ENCODE peak calls at places on chromosomes 7 and 10, in five cellular contexts. X, R, S, O and B are unnamed samples. For H3K4me1, the result is how much of the 10 kb centered on the place peaks cover.

GRCh38 chr10:80186364-80187012 is 18.8 kb downstream of the ANXA11 start:
- DNase-seq in X (peak), R (no peak), S (peak), O (no peak), B (peak)

GRCh38 chr10:71253981-71254818 is 41.8 kb downstream of the UNC5B start:
- DNase-seq in X (no peak), R (no peak), S (no peak), O (no peak), B (no peak)

GRCh38 chr10:61628875-61629513 is 33.7 kb upstream of the CABCOCO1 start:
- DNase-seq in X (no peak), R (no peak), S (no peak), O (peak), B (no peak)

GRCh38 chr10:130041691-130042225 is 68.9 kb downstream of the C10orf143 start:
- DNase-seq in X (no peak), R (no peak), S (no peak), O (no peak), B (no peak)

GRCh38 chr7:71817931-71818330 is 594.2 kb downstream of the CALN1 start:
- DNase-seq in X (no peak), R (no peak), S (no peak), O (peak), B (no peak)

GRCh38 chr7:42247301-42247700 is 10.3 kb upstream of the GLI3 start:
- DNase-seq in X (no peak), R (no peak), S (no peak), O (peak), B (no peak)

GRCh38 chr7:77687747-77688144 is 8.5 kb upstream of the RSBN1L start:
- DNase-seq in X (no peak), R (no peak), S (no peak), O (no peak), B (no peak)

GRCh38 chr10:75976681-75977080 is 545.3 kb downstream of the LRMDA start:
- DNase-seq in X (no peak), R (no peak), S (no peak), O (no peak), B (no peak)

GRCh38 chr10:77836299-77836820 is 90.2 kb downstream of the DLG5 start:
- DNase-seq in X (peak), R (peak), S (peak), O (no peak), B (peak)

GRCh38 chr10:30371954-30372353 is 22.9 kb upstream of the MTPAP start:
- DNase-seq in X (no peak), R (no peak), S (no peak), O (peak), B (no peak)

GRCh38 chr10:72088879-72089585 is 681 bp upstream of the SPOCK2 start:
- DNase-seq in X (no peak), R (no peak), S (peak), O (no peak), B (peak)

DNA sequence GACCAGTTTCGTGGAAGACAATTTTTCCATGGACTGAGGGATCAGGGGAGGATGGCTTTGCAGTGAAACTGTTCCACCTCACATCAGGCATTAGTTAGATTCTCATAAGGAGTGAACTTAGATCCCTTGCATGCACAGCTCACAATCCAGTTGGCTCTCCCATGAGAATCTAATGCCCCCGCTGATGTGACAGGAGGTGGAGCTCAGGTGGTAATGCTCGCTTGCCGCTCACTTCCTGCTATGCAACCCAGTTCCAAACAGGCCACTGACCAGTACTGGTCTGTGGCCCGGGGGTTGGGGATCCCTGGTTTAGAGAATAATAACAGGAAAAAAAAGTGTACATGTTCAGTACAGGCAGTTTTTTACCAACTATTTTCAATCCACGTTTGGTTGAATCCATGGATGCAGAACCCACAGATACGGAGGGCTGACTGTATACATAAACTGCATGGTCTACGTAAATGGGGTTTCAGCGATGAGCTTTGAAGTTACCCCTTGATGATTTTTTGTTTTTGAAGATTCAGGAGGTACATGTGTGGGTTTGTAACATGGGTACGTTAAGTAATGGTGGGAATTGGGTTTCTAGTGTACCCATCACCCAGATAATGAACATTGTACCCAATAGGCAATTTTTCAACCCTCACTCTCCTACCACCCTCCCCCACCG is 24.5 kb downstream of the OGDH start:
- DNase-seq in X (no peak), R (no peak), S (no peak), O (no peak), B (no peak)
- H3K4me1 ChIP-seq in X (under half), R (under half), S (half or more), O (under half), B (half or more)

GRCh38 chr10:96252730-96253129 is 18.6 kb downstream of the BLNK start:
- DNase-seq in X (no peak), R (no peak), S (no peak), O (no peak), B (no peak)
- H3K27ac ChIP-seq in X (no peak), R (no peak), S (no peak), O (no peak), B (no peak)

GRCh38 chr7:3066506-3066905 is 22.8 kb upstream of the CARD11 start:
- DNase-seq in X (no peak), R (no peak), S (no peak), O (no peak), B (no peak)

GRCh38 chr7:3064077-3064476 is 20.4 kb upstream of the CARD11 start:
- DNase-seq in X (no peak), R (no peak), S (no peak), O (no peak), B (no peak)

GRCh38 chr7:3067193-3067592 is 23.5 kb upstream of the CARD11 start:
- DNase-seq in X (no peak), R (no peak), S (no peak), O (peak), B (no peak)

GRCh38 chr7:3067606-3068005 is 23.9 kb upstream of the CARD11 start:
- DNase-seq in X (no peak), R (no peak), S (no peak), O (no peak), B (no peak)

DNA sequence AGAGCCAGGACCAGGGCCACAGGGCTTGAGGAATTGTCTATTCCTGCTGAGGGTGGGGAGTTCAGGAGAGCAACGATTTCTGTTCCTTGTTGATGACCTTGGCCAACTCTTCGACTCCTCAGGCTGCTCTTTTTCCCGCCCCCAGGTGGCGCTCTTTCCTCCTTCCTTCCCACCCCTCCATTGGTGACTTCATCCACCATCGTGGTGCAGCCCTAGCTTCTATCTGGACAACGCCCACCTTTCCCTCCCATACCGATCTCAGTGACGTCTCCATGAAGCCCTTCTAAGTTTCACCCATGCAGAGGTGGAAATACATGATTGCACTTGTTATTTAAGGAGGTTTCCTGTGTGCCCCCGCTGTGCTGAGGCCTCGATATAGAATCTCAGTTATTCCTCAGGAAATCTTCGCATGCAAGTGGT is 22.1 kb upstream of the CARD11 start:
- DNase-seq in X (no peak), R (no peak), S (no peak), O (peak), B (no peak)
- H3K4me1 ChIP-seq in X (under half), R (under half), S (under half), O (under half), B (under half)

GRCh38 chr7:26306770-26307169 is 15.1 kb downstream of the SNX10 start:
- DNase-seq in X (no peak), R (no peak), S (no peak), O (no peak), B (no peak)

GRCh38 chr7:26305048-26305868 is 13.6 kb downstream of the SNX10 start:
- DNase-seq in X (no peak), R (peak), S (no peak), O (no peak), B (no peak)

GRCh38 chr7:26307226-26307625 is 15.6 kb downstream of the SNX10 start:
- DNase-seq in X (peak), R (peak), S (no peak), O (peak), B (no peak)

GRCh38 chr7:26308551-26308950 is 16.9 kb downstream of the SNX10 start:
- DNase-seq in X (no peak), R (no peak), S (no peak), O (no peak), B (no peak)

GRCh38 chr7:26305869-26306665 is 14.4 kb downstream of the SNX10 start:
- DNase-seq in X (no peak), R (no peak), S (no peak), O (no peak), B (no peak)
- H3K27ac ChIP-seq in X (no peak), R (peak), S (no peak), O (no peak), B (no peak)

GRCh38 chr7:74039337-74039736 is 11.4 kb downstream of the ELN start:
- DNase-seq in X (peak), R (no peak), S (no peak), O (no peak), B (peak)
- H3K4me1 ChIP-seq in X (under half), R (under half), S (half or more), O (under half), B (under half)

GRCh38 chr7:135386776-135387175 is 123.1 kb downstream of the CNOT4 start:
- DNase-seq in X (no peak), R (no peak), S (no peak), O (no peak), B (no peak)

GRCh38 chr7:135389971-135390370 is 119.9 kb downstream of the CNOT4 start:
- DNase-seq in X (no peak), R (no peak), S (no peak), O (no peak), B (no peak)

GRCh38 chr7:135390829-135391228 is 119.1 kb downstream of the CNOT4 start:
- DNase-seq in X (no peak), R (no peak), S (no peak), O (no peak), B (no peak)

GRCh38 chr7:135386181-135386580 is 123.7 kb downstream of the CNOT4 start:
- DNase-seq in X (no peak), R (no peak), S (no peak), O (peak), B (no peak)

GRCh38 chr7:135388616-135389015 is 121.3 kb downstream of the CNOT4 start:
- DNase-seq in X (no peak), R (no peak), S (no peak), O (no peak), B (no peak)
- H3K27ac ChIP-seq in X (no peak), R (no peak), S (no peak), O (no peak), B (no peak)

DNA sequence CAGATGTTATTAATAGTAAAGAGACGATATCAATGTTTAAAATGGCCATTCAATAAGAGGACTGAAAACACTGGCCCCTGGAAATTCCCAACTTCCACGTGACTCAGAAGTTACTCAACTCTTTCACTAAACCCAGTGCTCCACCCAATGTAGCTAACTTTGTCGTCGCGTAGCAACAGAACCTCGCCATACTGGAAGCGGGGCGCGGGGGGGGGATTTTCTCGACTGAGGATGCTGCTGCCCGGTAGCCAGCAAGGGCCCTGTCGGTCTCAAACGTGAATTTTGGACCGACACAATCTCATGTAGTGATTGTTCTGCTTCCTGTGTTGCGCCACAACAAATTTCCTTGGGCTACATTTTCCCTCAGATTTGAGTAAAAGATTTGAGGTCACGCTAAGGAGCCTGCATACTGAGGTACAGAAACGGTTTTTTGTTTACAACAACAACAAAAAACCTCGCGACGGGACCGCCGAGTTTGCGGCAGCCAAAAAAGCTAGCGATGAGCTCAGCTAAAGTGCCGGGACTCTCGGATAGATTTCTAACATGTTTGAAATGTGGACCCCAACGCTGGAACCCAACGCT is 977 bp upstream of the SFR1 start:
- DNase-seq in X (peak), R (peak), S (peak), O (peak), B (peak)
- H3K4me1 ChIP-seq in X (under half), R (under half), S (under half), O (under half), B (under half)

DNA sequence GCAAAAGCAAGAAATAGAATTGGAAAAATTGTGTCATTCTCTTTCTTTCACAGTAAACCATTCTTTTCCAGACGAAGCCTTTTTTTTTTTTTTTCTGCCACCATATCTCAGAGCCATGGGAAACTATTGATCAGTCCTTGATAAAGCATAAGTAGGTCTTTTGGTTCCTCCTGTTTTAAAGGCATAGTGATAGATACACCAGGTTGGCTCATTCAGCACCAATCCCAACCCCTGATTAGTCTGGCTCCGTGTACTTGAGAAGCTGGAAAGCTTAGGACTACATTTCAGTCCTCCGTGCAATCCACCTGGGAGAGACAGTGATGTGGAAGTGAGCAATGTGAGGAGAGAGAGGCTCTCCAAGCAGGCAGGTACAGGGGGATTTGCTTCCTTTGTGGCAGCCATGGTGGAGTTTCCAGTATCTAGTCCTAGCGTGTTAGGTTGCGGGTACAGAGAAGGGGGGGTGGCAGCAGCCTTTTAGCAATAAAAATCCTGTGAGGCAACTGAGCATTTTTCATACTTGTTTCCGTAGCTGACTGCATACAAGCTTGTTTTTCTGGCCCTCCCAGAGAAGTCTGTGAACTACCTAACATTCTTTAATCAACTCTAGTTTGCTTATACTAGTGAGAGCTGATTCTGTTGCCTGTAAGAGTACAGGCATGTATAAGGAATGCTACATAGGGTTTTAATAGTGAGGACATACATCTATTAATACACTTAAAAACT is 127.4 kb upstream of the CTTNBP2 start:
- DNase-seq in X (no peak), R (no peak), S (no peak), O (no peak), B (no peak)
- H3K27ac ChIP-seq in X (no peak), R (no peak), S (no peak), O (no peak), B (no peak)